ENCODE peak calls at places on chromosomes 11 and 22, in six cellular contexts. W is DMS79 treated with DMSO at 0.1 percent for 48 hours; Z is endothelial cell of umbilical vein; N is SW480; L is head of caudate nucleus; A is activated naive CD8-positive, alpha-beta T cell treated with anti-CD3 and anti-CD28 coated beads, Interleukin-2, amount 50 U/mL, for 24 hours. H is an unnamed sample.

GRCh38 chr11:76236092-76237026 is 30.1 kb upstream of the WNT11 start:
- DNase-seq in W (peak; percentile 44), L (no peak), Z (no peak), N (peak; percentile 75), A (peak; percentile 63), H (peak; percentile 72)

GRCh38 chr11:132961453-132961852 is 570.8 kb downstream of the OPCML start:
- DNase-seq in L (no peak), Z (no peak), N (no peak), A (no peak), W (no peak), H (no peak)

GRCh38 chr11:17371614-17372013 is 16.8 kb downstream of the KCNJ11 start:
- DNase-seq in L (no peak), N (no peak), Z (no peak), W (no peak), A (no peak), H (no peak)

GRCh38 chr11:130675456-130675855 is 227.0 kb downstream of the ADAMTS15 start:
- DNase-seq in A (no peak), Z (no peak), N (no peak), W (no peak), L (no peak), H (no peak)

GRCh38 chr11:72370201-72370600 is 64.1 kb downstream of the CLPB start:
- DNase-seq in A (no peak), L (no peak), W (no peak), Z (no peak), N (no peak), H (no peak)

GRCh38 chr11:10925149-10925926 is 67.5 kb upstream of the ZBED5 start:
- DNase-seq in Z (no peak), W (no peak), A (no peak), N (no peak), L (no peak), H (no peak)

GRCh38 chr11:120337133-120337895 is 1.1 kb downstream of the ARHGEF12 start:
- DNase-seq in L (no peak), N (peak; percentile 53), A (peak; percentile 14), Z (peak; percentile 58), W (peak; percentile 72), H (no peak)

GRCh38 chr22:47837703-47838102 is 1075.3 kb downstream of the TBC1D22A start:
- DNase-seq in Z (no peak), N (peak; percentile 54), L (no peak), A (no peak), W (no peak), H (no peak)

GRCh38 chr11:134512061-134512460 is 100.0 kb upstream of the B3GAT1 start:
- DNase-seq in N (no peak), L (no peak), Z (no peak), W (no peak), A (no peak), H (no peak)

GRCh38 chr11:36818410-36818809 is 220.4 kb upstream of the RAG2 start:
- DNase-seq in Z (no peak), W (no peak), L (no peak), A (no peak), N (peak; percentile 18), H (no peak)

GRCh38 chr22:34414467-34415440 is 494.5 kb upstream of the LARGE1 start:
- DNase-seq in W (no peak), L (no peak), A (peak; percentile 28), Z (no peak), N (peak; percentile 73), H (peak; percentile 1)

GRCh38 chr22:30880181-30880601 is 88.4 kb downstream of the MORC2 start:
- DNase-seq in L (no peak), A (no peak), Z (no peak), W (no peak), N (no peak), H (no peak)

GRCh38 chr11:33291004-33291777 is 34.0 kb downstream of the HIPK3 start:
- DNase-seq in N (no peak), Z (no peak), W (peak; percentile 19), A (no peak), L (no peak), H (no peak)

GRCh38 chr11:69874178-69874983 is 55.2 kb upstream of the FGF3 start:
- DNase-seq in A (no peak), N (no peak), W (no peak), L (no peak), Z (no peak), H (no peak)

GRCh38 chr11:45924036-45924915 is 1.8 kb downstream of the LARGE2 start:
- DNase-seq in A (no peak), L (no peak), Z (no peak), N (no peak), W (no peak), H (no peak)

GRCh38 chr11:43021466-43021865 is 290.3 kb upstream of the API5 start:
- DNase-seq in N (peak; percentile 37), W (no peak), A (no peak), Z (no peak), L (no peak), H (no peak)

GRCh38 chr11:133586903-133587517 is 54.7 kb upstream of the OPCML start:
- DNase-seq in W (no peak), A (no peak), Z (no peak), N (no peak), L (no peak), H (no peak)

H was measured in RWPE1.